ENCODE peak calls at places on chromosome 2, in ten cellular contexts. One of them, this sample, is unnamed.

GRCh38 chr2:85582467-85582866 is 1.8 kb upstream of the VAMP5 start:
- DNase-seq in NCI-H1105 treated with DMSO at 0.1 percent for 48 hours: no peak
- DNase-seq in activated CD4-positive, alpha-beta T cell treated with anti-CD3 and anti-CD28 coated beads for 48 hours: no peak
- DNase-seq in HTR-8/SVneo: no peak
- DNase-seq in head of caudate nucleus: peak; percentile 37
- DNase-seq in non-pigmented ciliary epithelial cell: no peak
- DNase-seq in GDM1: no peak
- DNase-seq in neural crest cell: no peak
- DNase-seq in RWPE1: no peak
- DNase-seq in HL-60: no peak
- DNase-seq in this sample: no peak

GRCh38 chr2:159086874-159087273 is 118.4 kb downstream of the TANC1 start:
- DNase-seq in NCI-H1105 treated with DMSO at 0.1 percent for 48 hours: no peak
- DNase-seq in activated CD4-positive, alpha-beta T cell treated with anti-CD3 and anti-CD28 coated beads for 48 hours: no peak
- DNase-seq in HTR-8/SVneo: no peak
- DNase-seq in head of caudate nucleus: no peak
- DNase-seq in non-pigmented ciliary epithelial cell: no peak
- DNase-seq in GDM1: peak; percentile 34
- DNase-seq in neural crest cell: no peak
- DNase-seq in RWPE1: no peak
- DNase-seq in HL-60: no peak
- DNase-seq in this sample: no peak

GRCh38 chr2:161430416-161430815 is 14.3 kb downstream of the TBR1 start:
- DNase-seq in NCI-H1105 treated with DMSO at 0.1 percent for 48 hours: no peak
- DNase-seq in activated CD4-positive, alpha-beta T cell treated with anti-CD3 and anti-CD28 coated beads for 48 hours: no peak
- DNase-seq in HTR-8/SVneo: no peak
- DNase-seq in head of caudate nucleus: no peak
- DNase-seq in non-pigmented ciliary epithelial cell: no peak
- DNase-seq in GDM1: no peak
- DNase-seq in neural crest cell: no peak
- DNase-seq in RWPE1: no peak
- DNase-seq in HL-60: no peak
- DNase-seq in this sample: no peak

GRCh38 chr2:190791347-190791982 is 89.2 kb upstream of the GLS start:
- DNase-seq in NCI-H1105 treated with DMSO at 0.1 percent for 48 hours: peak; percentile 30
- DNase-seq in activated CD4-positive, alpha-beta T cell treated with anti-CD3 and anti-CD28 coated beads for 48 hours: peak; percentile 57
- DNase-seq in HTR-8/SVneo: peak; percentile 27
- DNase-seq in head of caudate nucleus: peak; percentile 42
- DNase-seq in non-pigmented ciliary epithelial cell: no peak
- DNase-seq in GDM1: no peak
- DNase-seq in neural crest cell: no peak
- DNase-seq in RWPE1: peak; percentile 59
- DNase-seq in HL-60: no peak
- DNase-seq in this sample: no peak

GRCh38 chr2:150809083-150809482 is 321.6 kb upstream of the RND3 start:
- DNase-seq in NCI-H1105 treated with DMSO at 0.1 percent for 48 hours: no peak
- DNase-seq in activated CD4-positive, alpha-beta T cell treated with anti-CD3 and anti-CD28 coated beads for 48 hours: no peak
- DNase-seq in HTR-8/SVneo: no peak
- DNase-seq in head of caudate nucleus: no peak
- DNase-seq in non-pigmented ciliary epithelial cell: no peak
- DNase-seq in GDM1: no peak
- DNase-seq in neural crest cell: no peak
- DNase-seq in RWPE1: no peak
- DNase-seq in HL-60: no peak
- DNase-seq in this sample: no peak

GRCh38 chr2:118800736-118801135 is 46.7 kb downstream of the EN1 start:
- DNase-seq in NCI-H1105 treated with DMSO at 0.1 percent for 48 hours: no peak
- DNase-seq in activated CD4-positive, alpha-beta T cell treated with anti-CD3 and anti-CD28 coated beads for 48 hours: no peak
- DNase-seq in HTR-8/SVneo: no peak
- DNase-seq in head of caudate nucleus: no peak
- DNase-seq in non-pigmented ciliary epithelial cell: no peak
- DNase-seq in GDM1: no peak
- DNase-seq in neural crest cell: no peak
- DNase-seq in RWPE1: no peak
- DNase-seq in HL-60: no peak
- DNase-seq in this sample: no peak

GRCh38 chr2:166695154-166695553 is 193.1 kb upstream of the XIRP2 start:
- DNase-seq in NCI-H1105 treated with DMSO at 0.1 percent for 48 hours: no peak
- DNase-seq in activated CD4-positive, alpha-beta T cell treated with anti-CD3 and anti-CD28 coated beads for 48 hours: no peak
- DNase-seq in HTR-8/SVneo: no peak
- DNase-seq in head of caudate nucleus: no peak
- DNase-seq in non-pigmented ciliary epithelial cell: no peak
- DNase-seq in GDM1: no peak
- DNase-seq in neural crest cell: no peak
- DNase-seq in RWPE1: no peak
- DNase-seq in HL-60: no peak
- DNase-seq in this sample: no peak

GRCh38 chr2:229416116-229416694 is 145.1 kb upstream of the PID1 start:
- DNase-seq in NCI-H1105 treated with DMSO at 0.1 percent for 48 hours: no peak
- DNase-seq in activated CD4-positive, alpha-beta T cell treated with anti-CD3 and anti-CD28 coated beads for 48 hours: no peak
- DNase-seq in HTR-8/SVneo: no peak
- DNase-seq in head of caudate nucleus: peak; percentile 17
- DNase-seq in non-pigmented ciliary epithelial cell: peak; percentile 69
- DNase-seq in GDM1: peak; percentile 43
- DNase-seq in neural crest cell: no peak
- DNase-seq in RWPE1: no peak
- DNase-seq in HL-60: peak; percentile 55
- DNase-seq in this sample: peak; percentile 50

GRCh38 chr2:156909983-156910382 is 347.5 kb upstream of the GALNT5 start:
- DNase-seq in NCI-H1105 treated with DMSO at 0.1 percent for 48 hours: no peak
- DNase-seq in activated CD4-positive, alpha-beta T cell treated with anti-CD3 and anti-CD28 coated beads for 48 hours: no peak
- DNase-seq in HTR-8/SVneo: no peak
- DNase-seq in head of caudate nucleus: no peak
- DNase-seq in non-pigmented ciliary epithelial cell: no peak
- DNase-seq in GDM1: no peak
- DNase-seq in neural crest cell: no peak
- DNase-seq in RWPE1: no peak
- DNase-seq in HL-60: no peak
- DNase-seq in this sample: no peak